ENCODE peak calls at places on chromosomes 2 and 18, in nine cellular contexts. N is lung; O is kidney glomerular epithelial cell; K is GM12865; W is sigmoid colon; B is NT2/D1; T is OCI-LY7; G is T-helper 17 cell; I is stimulated activated CD4-positive, alpha-beta T cell treated with anti-CD3 and anti-CD28 coated beads, Interleukin-15, amount 100 ng/mL, for 1 hour. H is an unnamed sample.

GRCh38 chr2:33645861-33646260 is 46.8 kb upstream of the FAM98A start:
- DNase-seq in N (no peak), O (peak), K (no peak), W (no peak), B (no peak), T (no peak), G (no peak), I (no peak), H (no peak)

GRCh38 chr2:237290249-237290648 is 123.7 kb downstream of the COL6A3 start:
- DNase-seq in N (no peak), O (no peak), K (no peak), W (peak), B (no peak), T (no peak), G (no peak), I (no peak), H (no peak)

GRCh38 chr2:120442923-120443571 is 97.1 kb downstream of the INHBB start:
- DNase-seq in N (peak), O (no peak), K (no peak), W (peak), B (peak), T (no peak), G (no peak), I (no peak), H (peak)

GRCh38 chr2:154133823-154134222 is 262.1 kb downstream of the GALNT13 start:
- DNase-seq in N (no peak), O (no peak), K (no peak), W (no peak), B (no peak), T (no peak), G (no peak), I (no peak), H (no peak)

GRCh38 chr2:54666131-54666637 is 57.3 kb upstream of the EML6 start:
- DNase-seq in N (no peak), O (no peak), K (no peak), W (peak), B (no peak), T (no peak), G (no peak), I (no peak), H (no peak)

GRCh38 chr2:168354499-168354898 is 101.6 kb upstream of the CERS6 start:
- DNase-seq in N (no peak), O (no peak), K (no peak), W (no peak), B (no peak), T (no peak), G (no peak), I (no peak), H (no peak)

GRCh38 chr18:7664024-7664312 is 96.9 kb downstream of the PTPRM start:
- DNase-seq in N (no peak), O (no peak), K (no peak), W (no peak), B (no peak), T (no peak), G (no peak), I (no peak), H (no peak)

GRCh38 chr2:234436482-234436837 is 60.4 kb downstream of the ARL4C start:
- DNase-seq in N (no peak), O (no peak), K (no peak), W (no peak), B (no peak), T (no peak), G (no peak), I (no peak), H (no peak)

GRCh38 chr2:109085912-109086742 is 42.9 kb upstream of the SH3RF3 start:
- DNase-seq in N (no peak), O (no peak), K (no peak), W (no peak), B (no peak), T (no peak), G (no peak), I (no peak), H (no peak)

GRCh38 chr2:211611061-211611518 is 927.5 kb downstream of the ERBB4 start:
- DNase-seq in N (no peak), O (no peak), K (peak), W (no peak), B (no peak), T (no peak), G (no peak), I (no peak), H (no peak)

GRCh38 chr2:177622516-177622915 is 229.9 kb downstream of the AGPS start:
- DNase-seq in N (no peak), O (no peak), K (no peak), W (no peak), B (peak), T (no peak), G (no peak), I (no peak), H (no peak)

GRCh38 chr2:204628926-204629661 is 83.8 kb downstream of the PARD3B start:
- DNase-seq in N (no peak), O (no peak), K (no peak), W (no peak), B (no peak), T (no peak), G (no peak), I (no peak), H (no peak)

GRCh38 chr2:39865751-39866150 is 86.7 kb upstream of the THUMPD2 start:
- DNase-seq in N (no peak), O (no peak), K (no peak), W (no peak), B (no peak), T (no peak), G (no peak), I (no peak), H (no peak)

GRCh38 chr2:26035110-26035728 is 1.3 kb downstream of the RAB10 start:
- DNase-seq in N (no peak), O (no peak), K (peak), W (no peak), B (no peak), T (peak), G (no peak), I (no peak), H (no peak)

GRCh38 chr2:162839419-162839818 is 852 bp upstream of the KCNH7 start:
- DNase-seq in N (no peak), O (no peak), K (no peak), W (no peak), B (no peak), T (no peak), G (no peak), I (no peak), H (no peak)

GRCh38 chr2:16625759-16626158 is 39.9 kb downstream of the CYRIA start:
- DNase-seq in N (no peak), O (peak), K (peak), W (no peak), B (no peak), T (peak), G (no peak), I (no peak), H (no peak)

GRCh38 chr2:18651842-18652774 is 62.7 kb upstream of the NT5C1B start:
- DNase-seq in N (no peak), O (no peak), K (no peak), W (no peak), B (no peak), T (no peak), G (no peak), I (no peak), H (no peak)

GRCh38 chr2:152222975-152223638 is 47.5 kb upstream of the STAM2 start:
- DNase-seq in N (peak), O (peak), K (peak), W (peak), B (no peak), T (no peak), G (no peak), I (no peak), H (no peak)

GRCh38 chr2:230866704-230867561 is 2.2 kb downstream of the ITM2C start:
- DNase-seq in N (no peak), O (peak), K (no peak), W (no peak), B (no peak), T (peak), G (peak), I (peak), H (no peak)

GRCh38 chr18:12287684-12288405 is 20.2 kb upstream of the TUBB6 start:
- DNase-seq in N (peak), O (peak), K (no peak), W (peak), B (no peak), T (no peak), G (no peak), I (no peak), H (no peak)

GRCh38 chr2:110714824-110715223 is 17.5 kb upstream of the ACOXL start:
- DNase-seq in N (no peak), O (no peak), K (peak), W (no peak), B (no peak), T (no peak), G (no peak), I (no peak), H (no peak)

GRCh38 chr2:197889041-197889440 is 84.6 kb downstream of the PLCL1 start:
- DNase-seq in N (no peak), O (no peak), K (peak), W (no peak), B (peak), T (peak), G (no peak), I (no peak), H (peak)

GRCh38 chr2:71379086-71379485 is 47.5 kb downstream of the ZNF638 start:
- DNase-seq in N (no peak), O (peak), K (peak), W (no peak), B (no peak), T (no peak), G (no peak), I (no peak), H (no peak)

GRCh38 chr2:165820296-165820695 is 26.2 kb upstream of the GALNT3 start:
- DNase-seq in N (no peak), O (no peak), K (no peak), W (no peak), B (no peak), T (no peak), G (no peak), I (no peak), H (no peak)

H was measured in iPS DF 19.7.